ENCODE peak calls at places on chromosomes 6 and 20, in four cellular contexts. L is GM12878, G is sigmoid colon, F is mammary epithelial cell. U is an unnamed sample.

GRCh38 chr20:3135507-3136070 is 24.1 kb downstream of the FASTKD5 start:
- DNase-seq in G (no peak), L (no peak), F (peak; percentile 24), U (no peak)

GRCh38 chr20:46060301-46060881 is 29.4 kb downstream of the NCOA5 start:
- DNase-seq in F (no peak), L (peak; percentile 31), G (no peak), U (no peak)

GRCh38 chr6:135935951-135936601 is 84.6 kb downstream of the PDE7B start:
- DNase-seq in L (no peak), G (no peak), F (peak; percentile 42), U (no peak)

GRCh38 chr6:146915671-146916127 is 288.5 kb upstream of the STXBP5 start:
- DNase-seq in G (no peak), F (peak; percentile 67), L (no peak), U (no peak)

GRCh38 chr6:118993803-118994231 is 58.9 kb upstream of the MCM9 start:
- DNase-seq in G (no peak), L (no peak), F (no peak), U (no peak)

GRCh38 chr6:159969204-159969912 is 476 bp downstream of the IGF2R start:
- DNase-seq in F (peak; percentile 29), G (peak; percentile 76), L (no peak), U (peak; percentile 25)

GRCh38 chr6:144152334-144152900 is 2.1 kb downstream of the STX11 start:
- DNase-seq in L (no peak), G (no peak), F (peak; percentile 2), U (no peak)

GRCh38 chr6:29946787-29947186 is 4.5 kb downstream of the HLA-A start:
- DNase-seq in G (no peak), F (no peak), L (no peak), U (no peak)

GRCh38 chr6:3229566-3230274 is 2.3 kb upstream of the TUBB2B start:
- DNase-seq in G (no peak), L (no peak), F (no peak), U (no peak)

GRCh38 chr6:6694825-6695710 is 106.5 kb downstream of the LY86 start:
- DNase-seq in L (no peak), G (peak; percentile 57), F (no peak), U (no peak)

GRCh38 chr6:23418095-23418494 is 707.9 kb upstream of the NRSN1 start:
- DNase-seq in F (no peak), L (no peak), G (no peak), U (no peak)

GRCh38 chr6:31355540-31355988 is 1.4 kb downstream of the HLA-B start:
- DNase-seq in L (no peak), G (no peak), F (no peak), U (no peak)

GRCh38 chr20:9359561-9360308 is 154.7 kb upstream of the LAMP5 start:
- DNase-seq in G (peak; percentile 70), L (no peak), F (peak; percentile 30), U (no peak)

GRCh38 chr6:142444800-142445405 is 143.1 kb downstream of the ADGRG6 start:
- DNase-seq in F (no peak), G (no peak), L (no peak), U (no peak)

GRCh38 chr6:82681119-82681714 is 317.6 kb downstream of the TPBG start:
- DNase-seq in F (no peak), L (no peak), G (no peak), U (no peak)

GRCh38 chr6:30687659-30688431 is 1.4 kb upstream of the PPP1R18 start:
- DNase-seq in L (no peak), G (peak; percentile 73), F (no peak), U (no peak)

GRCh38 chr6:129324345-129324744 is 385.6 kb downstream of the ARHGAP18 start:
- DNase-seq in L (no peak), F (no peak), G (no peak), U (no peak)

GRCh38 chr6:44470106-44470446 is 82.6 kb downstream of the CDC5L start:
- DNase-seq in L (no peak), G (no peak), F (no peak), U (no peak)

GRCh38 chr6:12555781-12556180 is 160.8 kb upstream of the PHACTR1 start:
- DNase-seq in L (no peak), G (no peak), F (no peak), U (no peak)

GRCh38 chr6:42108071-42108470 is 34.3 kb downstream of the C6orf132 start:
- DNase-seq in G (no peak), F (no peak), L (no peak), U (no peak)

GRCh38 chr6:111925296-111925695 is 52.0 kb upstream of the FYN start:
- DNase-seq in G (no peak), F (peak; percentile 60), L (no peak), U (no peak)

GRCh38 chr20:46784450-46785127 is 75.1 kb downstream of the SLC2A10 start:
- DNase-seq in G (no peak), F (no peak), L (no peak), U (no peak)

GRCh38 chr20:21719592-21720214 is 14.2 kb downstream of the PAX1 start:
- DNase-seq in L (peak; percentile 12), F (peak; percentile 33), G (peak; percentile 82), U (no peak)

GRCh38 chr6:134539865-134540323 is 222.0 kb upstream of the SGK1 start:
- DNase-seq in L (no peak), F (peak; percentile 92), G (no peak), U (no peak)

GRCh38 chr20:42125426-42125825 is 507.2 kb upstream of the CHD6 start:
- DNase-seq in L (no peak), F (no peak), G (no peak), U (no peak)

GRCh38 chr6:39646751-39647420 is 78.3 kb downstream of the KIF6 start:
- DNase-seq in L (peak; percentile 12), F (no peak), G (no peak), U (no peak)

GRCh38 chr6:153872946-153873345 is 166.1 kb upstream of the OPRM1 start:
- DNase-seq in F (no peak), G (no peak), L (no peak), U (no peak)

GRCh38 chr6:127893541-127893940 is 7.3 kb downstream of the THEMIS start:
- DNase-seq in G (no peak), F (no peak), L (no peak), U (no peak)

GRCh38 chr6:26056583-26057350 is 30.5 kb upstream of the HFE start:
- DNase-seq in F (peak; percentile 27), G (peak; percentile 69), L (no peak), U (no peak)

GRCh38 chr20:56429496-56429895 is 17.4 kb downstream of the CASS4 start:
- DNase-seq in F (no peak), L (no peak), G (no peak), U (no peak)

GRCh38 chr6:14682821-14683220 is 563.0 kb upstream of the JARID2 start:
- DNase-seq in F (peak; percentile 68), G (no peak), L (no peak), U (no peak)

GRCh38 chr6:163243691-163244505 is 170.6 kb upstream of the QKI start:
- DNase-seq in G (no peak), F (no peak), L (no peak), U (no peak)

GRCh38 chr6:157531169-157531985 is 150.4 kb downstream of the ZDHHC14 start:
- DNase-seq in F (no peak), G (no peak), L (no peak), U (no peak)

GRCh38 chr6:153856929-153857376 is 182.1 kb upstream of the OPRM1 start:
- DNase-seq in F (no peak), L (no peak), G (no peak), U (no peak)

DNA sequence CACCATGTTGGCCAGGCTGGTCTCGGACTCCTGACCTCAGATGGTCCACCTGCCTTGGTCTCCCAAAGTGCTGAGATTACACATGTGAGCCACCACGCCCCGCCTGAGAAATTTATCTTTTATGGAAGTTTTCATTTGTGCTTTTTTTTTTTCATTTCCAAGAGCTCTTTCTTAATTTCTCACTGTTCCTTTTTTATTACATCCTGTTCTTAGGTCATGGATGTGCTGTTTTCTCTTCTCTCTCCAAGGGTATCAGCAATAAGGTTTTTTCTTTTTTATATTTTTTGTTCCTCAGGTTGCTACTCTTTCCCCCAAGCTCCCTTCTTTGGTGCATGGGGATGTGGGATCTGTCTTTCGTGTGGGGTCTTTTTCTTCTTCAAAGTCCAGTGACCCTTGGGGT is 21.2 kb upstream of the LSM14B start:
- DNase-seq in G (no peak), L (no peak), F (no peak), U (no peak)
- H3K9me3 ChIP-seq in G (peaks cover 9% of the 10 kb centered on the region), L (peaks cover 8% of the 10 kb centered on the region), F (peaks cover 2% of the 10 kb centered on the region), U (no peaks in the 10 kb centered on the region)

GRCh38 chr6:167988945-167989841 is 8.3 kb upstream of the KIF25 start:
- DNase-seq in G (no peak), L (no peak), F (no peak), U (no peak)
- H3K9me3 ChIP-seq in G (no peaks in the 10 kb centered on the region), L (no peaks in the 10 kb centered on the region), F (peaks cover 6% of the 10 kb centered on the region), U (no peaks in the 10 kb centered on the region)

GRCh38 chr6:67886840-67887292 is 748.2 kb upstream of the ADGRB3 start:
- DNase-seq in F (no peak), L (no peak), G (no peak), U (no peak)

GRCh38 chr6:67888546-67888885 is 746.6 kb upstream of the ADGRB3 start:
- DNase-seq in L (no peak), F (no peak), G (no peak), U (no peak)

GRCh38 chr6:67886036-67886707 is 748.9 kb upstream of the ADGRB3 start:
- DNase-seq in G (no peak), L (no peak), F (no peak), U (no peak)

GRCh38 chr6:67887747-67888545 is 747.1 kb upstream of the ADGRB3 start:
- DNase-seq in L (no peak), F (no peak), G (no peak), U (no peak)

GRCh38 chr6:67887419-67887746 is 747.7 kb upstream of the ADGRB3 start:
- DNase-seq in F (no peak), G (no peak), L (no peak), U (no peak)
- H3K9me3 ChIP-seq in F (peaks cover 25% of the 10 kb centered on the region), G (peaks cover 14% of the 10 kb centered on the region), L (no peaks in the 10 kb centered on the region), U (no peaks in the 10 kb centered on the region)

DNA sequence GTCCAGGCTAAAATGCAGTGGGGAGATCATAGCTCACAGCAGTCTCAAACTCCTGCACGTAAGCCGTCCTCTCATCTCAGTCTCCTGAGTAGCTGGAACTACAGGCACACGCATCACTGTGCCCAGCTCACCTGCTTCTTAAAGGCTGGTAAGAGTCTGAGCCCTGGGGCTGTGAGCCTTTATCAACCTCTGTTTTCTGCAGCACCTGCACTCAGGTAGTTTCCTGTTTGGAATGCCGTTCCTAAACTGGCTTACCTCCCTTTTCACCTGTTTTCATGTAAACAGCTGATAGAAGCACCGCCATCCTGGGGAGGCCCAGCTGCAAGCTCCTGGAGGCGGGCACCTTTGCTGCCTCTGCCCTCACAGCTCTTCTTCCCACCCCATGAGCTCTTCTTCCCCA is 45.4 kb downstream of the SLC24A3 start:
- DNase-seq in F (no peak), G (no peak), L (no peak), U (no peak)
- H3K9me3 ChIP-seq in F (peaks cover 7% of the 10 kb centered on the region), G (no peaks in the 10 kb centered on the region), L (no peaks in the 10 kb centered on the region), U (no peaks in the 10 kb centered on the region)

DNA sequence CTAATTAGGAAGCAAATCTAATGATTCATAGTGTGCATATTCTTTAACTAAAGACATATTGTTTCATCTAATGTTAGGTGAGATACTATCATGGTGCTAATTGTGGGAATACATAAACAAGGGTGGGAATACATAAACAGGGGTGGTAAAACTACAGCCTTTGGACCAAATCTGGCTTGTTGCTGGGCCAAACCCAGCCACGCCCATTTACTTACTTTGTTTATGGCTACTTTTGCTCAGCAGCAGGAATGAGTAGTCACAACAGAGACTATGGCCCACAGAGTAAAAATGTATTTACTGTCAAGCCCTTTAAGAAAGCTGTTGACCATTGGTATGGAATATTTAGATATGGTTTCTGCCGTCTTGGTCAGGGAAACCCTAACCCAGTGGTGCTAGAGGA is 31.7 kb downstream of the FAM135A start:
- DNase-seq in F (no peak), L (no peak), G (no peak), U (no peak)
- H3K9me3 ChIP-seq in F (no peaks in the 10 kb centered on the region), L (peaks cover 4% of the 10 kb centered on the region), G (no peaks in the 10 kb centered on the region), U (no peaks in the 10 kb centered on the region)